ENCODE peak calls at places on chromosomes 1 and 21, in six cellular contexts. One of them, this sample, is unnamed.

GRCh38 chr1:183554577-183554976 is 35.7 kb downstream of the NCF2 start:
- DNase-seq in mesenchymal stem cell: no peak
- DNase-seq in NCI-H187: no peak
- DNase-seq in OCI-LY7: no peak
- DNase-seq in EL: no peak
- DNase-seq in amniotic stem cell: no peak
- DNase-seq in this sample: no peak

GRCh38 chr21:20641251-20641650 is 357.0 kb upstream of the NCAM2 start:
- DNase-seq in mesenchymal stem cell: no peak
- DNase-seq in NCI-H187: no peak
- DNase-seq in EL: no peak
- DNase-seq in OCI-LY7: no peak
- DNase-seq in amniotic stem cell: no peak
- DNase-seq in this sample: no peak

GRCh38 chr21:46027855-46028493 is 46.4 kb downstream of the COL6A1 start:
- DNase-seq in NCI-H187: no peak
- DNase-seq in amniotic stem cell: no peak
- DNase-seq in mesenchymal stem cell: peak
- DNase-seq in OCI-LY7: no peak
- DNase-seq in EL: no peak
- DNase-seq in this sample: no peak

GRCh38 chr1:63799810-63800209 is 26.0 kb downstream of the ROR1 start:
- DNase-seq in OCI-LY7: no peak
- DNase-seq in EL: peak
- DNase-seq in mesenchymal stem cell: no peak
- DNase-seq in amniotic stem cell: peak
- DNase-seq in NCI-H187: no peak
- DNase-seq in this sample: no peak

GRCh38 chr1:30327370-30328099 is 395.9 kb downstream of the MATN1 start:
- DNase-seq in mesenchymal stem cell: no peak
- DNase-seq in NCI-H187: no peak
- DNase-seq in EL: no peak
- DNase-seq in OCI-LY7: no peak
- DNase-seq in amniotic stem cell: no peak
- DNase-seq in this sample: no peak

GRCh38 chr1:78254517-78254916 is 208.8 kb downstream of the GIPC2 start:
- DNase-seq in OCI-LY7: no peak
- DNase-seq in mesenchymal stem cell: peak
- DNase-seq in EL: peak
- DNase-seq in amniotic stem cell: no peak
- DNase-seq in NCI-H187: no peak
- DNase-seq in this sample: peak

GRCh38 chr1:2463396-2463795 is 12.7 kb upstream of the PLCH2 start:
- DNase-seq in OCI-LY7: no peak
- DNase-seq in amniotic stem cell: no peak
- DNase-seq in EL: no peak
- DNase-seq in mesenchymal stem cell: no peak
- DNase-seq in NCI-H187: no peak
- DNase-seq in this sample: no peak

GRCh38 chr1:143653403-143653802 is 318.4 kb downstream of the FAM72C start:
- DNase-seq in NCI-H187: no peak
- DNase-seq in amniotic stem cell: no peak
- DNase-seq in mesenchymal stem cell: no peak
- DNase-seq in EL: no peak
- DNase-seq in OCI-LY7: no peak
- DNase-seq in this sample: no peak

GRCh38 chr1:197806718-197807117 is 31.4 kb upstream of the DENND1B start:
- DNase-seq in EL: no peak
- DNase-seq in mesenchymal stem cell: no peak
- DNase-seq in NCI-H187: no peak
- DNase-seq in OCI-LY7: no peak
- DNase-seq in amniotic stem cell: no peak
- DNase-seq in this sample: no peak

GRCh38 chr1:201140235-201140940 is 13.4 kb upstream of the ASCL5 start:
- DNase-seq in amniotic stem cell: no peak
- DNase-seq in EL: no peak
- DNase-seq in NCI-H187: no peak
- DNase-seq in mesenchymal stem cell: no peak
- DNase-seq in OCI-LY7: no peak
- DNase-seq in this sample: no peak

GRCh38 chr1:206037521-206037920 is 13.8 kb upstream of the CTSE start:
- DNase-seq in mesenchymal stem cell: no peak
- DNase-seq in NCI-H187: no peak
- DNase-seq in amniotic stem cell: no peak
- DNase-seq in OCI-LY7: no peak
- DNase-seq in EL: no peak
- DNase-seq in this sample: no peak

GRCh38 chr1:223258751-223259177 is 105.2 kb downstream of the SUSD4 start:
- DNase-seq in mesenchymal stem cell: peak
- DNase-seq in EL: peak
- DNase-seq in NCI-H187: no peak
- DNase-seq in amniotic stem cell: no peak
- DNase-seq in OCI-LY7: no peak
- DNase-seq in this sample: peak

GRCh38 chr1:10510520-10511493 is 36.1 kb downstream of the PEX14 start:
- DNase-seq in mesenchymal stem cell: peak
- DNase-seq in OCI-LY7: no peak
- DNase-seq in amniotic stem cell: peak
- DNase-seq in EL: peak
- DNase-seq in NCI-H187: no peak
- DNase-seq in this sample: peak

GRCh38 chr1:1573843-1574720 is 581 bp downstream of the SSU72 start:
- DNase-seq in EL: peak
- DNase-seq in NCI-H187: peak
- DNase-seq in amniotic stem cell: peak
- DNase-seq in OCI-LY7: peak
- DNase-seq in mesenchymal stem cell: peak
- DNase-seq in this sample: peak

GRCh38 chr1:110212165-110213142 is 2.3 kb downstream of the KCNC4 start:
- DNase-seq in OCI-LY7: peak
- DNase-seq in mesenchymal stem cell: no peak
- DNase-seq in amniotic stem cell: no peak
- DNase-seq in EL: no peak
- DNase-seq in NCI-H187: no peak
- DNase-seq in this sample: no peak

GRCh38 chr1:26284597-26285351 is 4.9 kb downstream of the SH3BGRL3 start:
- DNase-seq in mesenchymal stem cell: peak
- DNase-seq in NCI-H187: no peak
- DNase-seq in OCI-LY7: peak
- DNase-seq in amniotic stem cell: peak
- DNase-seq in EL: peak
- DNase-seq in this sample: peak

GRCh38 chr1:22142315-22143064 is 407 bp downstream of the WNT4 start:
- DNase-seq in amniotic stem cell: no peak
- DNase-seq in mesenchymal stem cell: peak
- DNase-seq in NCI-H187: no peak
- DNase-seq in EL: peak
- DNase-seq in OCI-LY7: no peak
- DNase-seq in this sample: peak

GRCh38 chr1:154539486-154540483 is 18.7 kb downstream of the UBE2Q1 start:
- DNase-seq in NCI-H187: no peak
- DNase-seq in EL: no peak
- DNase-seq in amniotic stem cell: no peak
- DNase-seq in OCI-LY7: no peak
- DNase-seq in mesenchymal stem cell: no peak
- DNase-seq in this sample: no peak

GRCh38 chr1:162000053-162000420 is 23.6 kb downstream of the OLFML2B start:
- DNase-seq in OCI-LY7: no peak
- DNase-seq in mesenchymal stem cell: no peak
- DNase-seq in NCI-H187: no peak
- DNase-seq in amniotic stem cell: no peak
- DNase-seq in EL: no peak
- DNase-seq in this sample: no peak

GRCh38 chr1:168180148-168180524 is 1.4 kb downstream of the TIPRL start:
- DNase-seq in OCI-LY7: peak
- DNase-seq in NCI-H187: no peak
- DNase-seq in mesenchymal stem cell: no peak
- DNase-seq in amniotic stem cell: no peak
- DNase-seq in EL: no peak
- DNase-seq in this sample: no peak

GRCh38 chr1:179441456-179441855 is 75.7 kb downstream of the AXDND1 start:
- DNase-seq in amniotic stem cell: no peak
- DNase-seq in EL: no peak
- DNase-seq in NCI-H187: no peak
- DNase-seq in mesenchymal stem cell: no peak
- DNase-seq in OCI-LY7: peak
- DNase-seq in this sample: no peak

GRCh38 chr1:154496381-154496780 is 5.6 kb upstream of the TDRD10 start:
- DNase-seq in OCI-LY7: no peak
- DNase-seq in NCI-H187: no peak
- DNase-seq in mesenchymal stem cell: no peak
- DNase-seq in amniotic stem cell: no peak
- DNase-seq in EL: no peak
- DNase-seq in this sample: no peak

GRCh38 chr1:84698151-84698651 is 7.9 kb upstream of the SSX2IP start:
- DNase-seq in amniotic stem cell: peak
- DNase-seq in EL: peak
- DNase-seq in OCI-LY7: no peak
- DNase-seq in NCI-H187: no peak
- DNase-seq in mesenchymal stem cell: peak
- DNase-seq in this sample: peak

GRCh38 chr1:245121523-245121922 is 33.3 kb upstream of the KIF26B start:
- DNase-seq in amniotic stem cell: no peak
- DNase-seq in EL: no peak
- DNase-seq in mesenchymal stem cell: no peak
- DNase-seq in NCI-H187: no peak
- DNase-seq in OCI-LY7: no peak
- DNase-seq in this sample: no peak

GRCh38 chr1:91804546-91805023 is 81.4 kb downstream of the TGFBR3 start:
- DNase-seq in mesenchymal stem cell: peak
- DNase-seq in NCI-H187: no peak
- DNase-seq in EL: no peak
- DNase-seq in amniotic stem cell: no peak
- DNase-seq in OCI-LY7: no peak
- DNase-seq in this sample: peak

GRCh38 chr1:54577612-54578011 is 29.6 kb downstream of the ACOT11 start:
- DNase-seq in EL: peak
- DNase-seq in OCI-LY7: no peak
- DNase-seq in amniotic stem cell: no peak
- DNase-seq in mesenchymal stem cell: peak
- DNase-seq in NCI-H187: no peak
- DNase-seq in this sample: peak

GRCh38 chr1:1120866-1121563 is 5.1 kb upstream of the C1orf159 start:
- DNase-seq in amniotic stem cell: no peak
- DNase-seq in NCI-H187: no peak
- DNase-seq in OCI-LY7: no peak
- DNase-seq in EL: no peak
- DNase-seq in mesenchymal stem cell: no peak
- DNase-seq in this sample: no peak

GRCh38 chr1:187310038-187310437 is 481.3 kb downstream of the PLA2G4A start:
- DNase-seq in NCI-H187: no peak
- DNase-seq in OCI-LY7: no peak
- DNase-seq in amniotic stem cell: no peak
- DNase-seq in mesenchymal stem cell: no peak
- DNase-seq in EL: no peak
- DNase-seq in this sample: no peak

GRCh38 chr1:17579951-17580939 is 40.7 kb downstream of the ARHGEF10L start:
- DNase-seq in mesenchymal stem cell: no peak
- DNase-seq in NCI-H187: no peak
- DNase-seq in OCI-LY7: no peak
- DNase-seq in EL: no peak
- DNase-seq in amniotic stem cell: no peak
- DNase-seq in this sample: no peak

GRCh38 chr1:22814176-22815042 is 103.8 kb downstream of the EPHB2 start:
- DNase-seq in mesenchymal stem cell: no peak
- DNase-seq in EL: no peak
- DNase-seq in OCI-LY7: no peak
- DNase-seq in amniotic stem cell: no peak
- DNase-seq in NCI-H187: peak
- DNase-seq in this sample: no peak

GRCh38 chr1:93446837-93447451 is 974 bp upstream of the FNBP1L start:
- DNase-seq in EL: no peak
- DNase-seq in OCI-LY7: no peak
- DNase-seq in NCI-H187: peak
- DNase-seq in mesenchymal stem cell: no peak
- DNase-seq in amniotic stem cell: no peak
- DNase-seq in this sample: peak

GRCh38 chr1:82586473-82586872 is 785.7 kb downstream of the ADGRL2 start:
- DNase-seq in mesenchymal stem cell: no peak
- DNase-seq in NCI-H187: no peak
- DNase-seq in EL: no peak
- DNase-seq in OCI-LY7: no peak
- DNase-seq in amniotic stem cell: no peak
- DNase-seq in this sample: no peak

This sample was measured in ELR.